ENCODE peak calls at places on chromosome 3, in six cellular contexts. O is NCI-H1105, C is kidney tubule cell, Z is cardiac fibroblast, V is SK-N-MC, A is sciatic nerve. F is an unnamed sample.

GRCh38 chr3:144362126-144362525 is 390.5 kb downstream of the DIPK2A start:
- DNase-seq in O (no peak), C (peak), Z (no peak), V (no peak), A (no peak), F (peak)

GRCh38 chr3:45969953-45970352 is 25.7 kb downstream of the FYCO1 start:
- DNase-seq in O (no peak), C (no peak), Z (no peak), V (no peak), A (no peak), F (no peak)

GRCh38 chr3:58532794-58533220 is 4.2 kb downstream of the ACOX2 start:
- DNase-seq in O (peak), C (peak), Z (peak), V (no peak), A (peak), F (peak)

GRCh38 chr3:151075869-151076573 is 9.4 kb upstream of the MED12L start:
- DNase-seq in O (peak), C (no peak), Z (no peak), V (no peak), A (no peak), F (no peak)

GRCh38 chr3:157602424-157602823 is 99.2 kb upstream of the VEPH1 start:
- DNase-seq in O (no peak), C (no peak), Z (no peak), V (no peak), A (no peak), F (no peak)

GRCh38 chr3:184295771-184296170 is 3.3 kb upstream of the PSMD2 start:
- DNase-seq in O (no peak), C (no peak), Z (no peak), V (no peak), A (no peak), F (no peak)

GRCh38 chr3:69542265-69543079 is 156.6 kb upstream of the FRMD4B start:
- DNase-seq in O (peak), C (no peak), Z (peak), V (no peak), A (peak), F (no peak)

GRCh38 chr3:53696401-53697172 is 149.6 kb downstream of the CHDH start:
- DNase-seq in O (no peak), C (no peak), Z (no peak), V (no peak), A (no peak), F (no peak)

GRCh38 chr3:86245360-86245759 is 745.6 kb downstream of the VGLL3 start:
- DNase-seq in O (no peak), C (peak), Z (no peak), V (no peak), A (no peak), F (no peak)

GRCh38 chr3:73604491-73604890 is 20.2 kb downstream of the PDZRN3 start:
- DNase-seq in O (no peak), C (no peak), Z (no peak), V (no peak), A (no peak), F (no peak)